ENCODE peak calls at places on chromosomes 2 and 18, in five cellular contexts. T is NCI-H510A treated with DMSO at 0.1 percent for 48 hours, Q is HTR-8/SVneo, C is hypothalamus, N is H7. B is an unnamed sample.

GRCh38 chr2:54666131-54666637 is 57.3 kb upstream of the EML6 start:
- DNase-seq in T (no peak), Q (peak), C (no peak), N (no peak), B (no peak)

GRCh38 chr2:216604458-216604857 is 28.8 kb upstream of the IGFBP2 start:
- DNase-seq in T (no peak), Q (no peak), C (no peak), N (no peak), B (no peak)

GRCh38 chr2:197092431-197092830 is 165.9 kb upstream of the PGAP1 start:
- DNase-seq in T (peak), Q (no peak), C (no peak), N (no peak), B (no peak)

GRCh38 chr18:48785091-48785614 is 165.6 kb downstream of the SMAD7 start:
- DNase-seq in T (no peak), Q (no peak), C (no peak), N (no peak), B (no peak)

GRCh38 chr2:83782122-83782521 is 677.0 kb downstream of the SUCLG1 start:
- DNase-seq in T (no peak), Q (no peak), C (no peak), N (no peak), B (no peak)

GRCh38 chr2:45009928-45010705 is 865 bp upstream of the SIX2 start:
- DNase-seq in T (peak), Q (peak), C (no peak), N (peak), B (no peak)

GRCh38 chr18:54233761-54234160 is 9.3 kb upstream of the MBD2 start:
- DNase-seq in T (no peak), Q (no peak), C (no peak), N (no peak), B (no peak)

GRCh38 chr2:36769106-36769505 is 72.6 kb downstream of the VIT start:
- DNase-seq in T (no peak), Q (no peak), C (no peak), N (no peak), B (no peak)

B was measured in activated T-helper 2 cell treated with anti-CD3 and anti-CD28 coated beads, Interferon-gamma antibody, Interleukin-2, Interleukin-4, amounts not matched to agents 10 μg/mL and 5 μg/mL and 100 μg/mL, durations not matched to agents 14 hours and 24 hours and 36 hours.